ENCODE peak calls at places on chromosomes 6 and 20, in six cellular contexts. H is small intestine, K is Panc1, L is mucosa of descending colon, Z is thoracic aorta, X is DND-41. B is an unnamed sample. For H3K36me3, the result is how much of the 10 kb centered on the place peaks cover.

GRCh38 chr6:26380256-26380655 is 2.7 kb upstream of the BTN2A2 start:
- DNase-seq in H (peak), K (no peak), L (no peak), Z (no peak), X (no peak), B (no peak)

GRCh38 chr6:21595265-21595950 is 1.9 kb downstream of the SOX4 start:
- DNase-seq in H (peak), K (no peak), L (peak), Z (no peak), X (peak), B (peak)

GRCh38 chr6:32941412-32941784 is 570 bp upstream of the HLA-DMB start:
- DNase-seq in H (peak), K (no peak), L (no peak), Z (no peak), X (no peak), B (peak)

GRCh38 chr20:59767656-59768055 is 163.3 kb downstream of the PHACTR3 start:
- DNase-seq in H (no peak), K (no peak), L (no peak), Z (no peak), X (no peak), B (no peak)

GRCh38 chr6:133245033-133245903 is 4.1 kb downstream of the EYA4 start:
- DNase-seq in H (no peak), K (no peak), L (no peak), Z (no peak), X (no peak), B (no peak)

GRCh38 chr6:5157744-5158143 is 72.6 kb downstream of the PPP1R3G start:
- DNase-seq in H (no peak), K (no peak), L (no peak), Z (no peak), X (no peak), B (no peak)

GRCh38 chr6:63527658-63528514 is 44.4 kb upstream of the LOC128125822 start:
- DNase-seq in H (peak), K (peak), L (no peak), Z (no peak), X (no peak), B (no peak)

GRCh38 chr6:160093061-160093460 is 28.6 kb upstream of the SLC22A1 start:
- DNase-seq in H (no peak), K (no peak), L (no peak), Z (no peak), X (no peak), B (no peak)

GRCh38 chr6:43992783-43993505 is 134.3 kb downstream of the MRPL14 start:
- DNase-seq in H (no peak), K (no peak), L (no peak), Z (no peak), X (no peak), B (no peak)

GRCh38 chr6:155327326-155328073 is 13.2 kb upstream of the TFB1M start:
- DNase-seq in H (peak), K (peak), L (peak), Z (no peak), X (peak), B (no peak)

GRCh38 chr20:3251806-3252205 is 12.8 kb upstream of the SLC4A11 start:
- DNase-seq in H (no peak), K (no peak), L (no peak), Z (no peak), X (no peak), B (no peak)

GRCh38 chr6:131831886-131832285 is 24.1 kb downstream of the ENPP1 start:
- DNase-seq in H (no peak), K (no peak), L (no peak), Z (no peak), X (no peak), B (no peak)

GRCh38 chr6:38701551-38701950 is 1.4 kb downstream of the GLO1 start:
- DNase-seq in H (no peak), K (no peak), L (no peak), Z (no peak), X (no peak), B (no peak)
- H3K4me3 ChIP-seq in H (no peak), K (peak), L (no peak), Z (peak), X (no peak), B (no peak)

GRCh38 chr20:64244281-64244805 is 11.2 kb upstream of the PCMTD2 start:
- DNase-seq in H (no peak), K (no peak), L (no peak), Z (no peak), X (no peak), B (no peak)

GRCh38 chr20:64244870-64245603 is 10.5 kb upstream of the PCMTD2 start:
- DNase-seq in H (no peak), K (no peak), L (no peak), Z (no peak), X (peak), B (no peak)

GRCh38 chr20:64242003-64242796 is 13.3 kb upstream of the PCMTD2 start:
- DNase-seq in H (no peak), K (no peak), L (no peak), Z (no peak), X (no peak), B (no peak)

GRCh38 chr20:64241061-64241460 is 14.5 kb upstream of the PCMTD2 start:
- DNase-seq in H (no peak), K (no peak), L (no peak), Z (no peak), X (no peak), B (no peak)

GRCh38 chr20:64242797-64243475 is 12.6 kb upstream of the PCMTD2 start:
- DNase-seq in H (no peak), K (no peak), L (no peak), Z (no peak), X (no peak), B (no peak)
- H3K36me3 ChIP-seq in H (under half), K (under half), L (under half), Z (under half), X (under half), B (under half)

GRCh38 chr20:56731496-56731895 is 102.4 kb downstream of the TFAP2C start:
- DNase-seq in H (no peak), K (no peak), L (no peak), Z (no peak), X (no peak), B (no peak)

GRCh38 chr20:56731041-56731440 is 101.9 kb downstream of the TFAP2C start:
- DNase-seq in H (no peak), K (no peak), L (no peak), Z (no peak), X (no peak), B (no peak)

GRCh38 chr20:56735087-56735642 is 106.1 kb downstream of the TFAP2C start:
- DNase-seq in H (no peak), K (no peak), L (no peak), Z (no peak), X (no peak), B (no peak)

GRCh38 chr20:56733967-56734366 is 104.9 kb downstream of the TFAP2C start:
- DNase-seq in H (no peak), K (no peak), L (no peak), Z (no peak), X (no peak), B (no peak)

DNA sequence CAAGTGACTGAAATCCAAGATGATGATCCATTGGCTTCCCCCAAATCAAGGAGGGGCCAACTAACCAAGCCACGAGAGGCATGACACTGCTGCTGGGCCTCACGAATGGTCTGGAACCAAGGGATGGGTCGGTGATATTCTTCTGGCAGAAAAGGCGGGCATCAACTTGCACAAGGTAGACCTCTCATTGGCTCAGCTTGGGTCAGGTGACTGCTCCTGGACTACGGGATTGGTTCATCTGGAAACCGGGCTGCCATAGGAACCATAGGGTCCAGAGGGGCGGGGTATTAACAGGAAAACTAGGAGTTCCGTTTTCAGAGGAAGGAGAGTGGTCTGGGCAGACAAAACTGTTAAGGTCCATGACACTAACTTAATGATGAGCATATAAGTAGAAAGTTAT is 100.9 kb downstream of the TFAP2C start:
- DNase-seq in H (no peak), K (no peak), L (no peak), Z (no peak), X (no peak), B (no peak)
- H3K4me3 ChIP-seq in H (no peak), K (no peak), L (no peak), Z (no peak), X (no peak), B (no peak)

DNA sequence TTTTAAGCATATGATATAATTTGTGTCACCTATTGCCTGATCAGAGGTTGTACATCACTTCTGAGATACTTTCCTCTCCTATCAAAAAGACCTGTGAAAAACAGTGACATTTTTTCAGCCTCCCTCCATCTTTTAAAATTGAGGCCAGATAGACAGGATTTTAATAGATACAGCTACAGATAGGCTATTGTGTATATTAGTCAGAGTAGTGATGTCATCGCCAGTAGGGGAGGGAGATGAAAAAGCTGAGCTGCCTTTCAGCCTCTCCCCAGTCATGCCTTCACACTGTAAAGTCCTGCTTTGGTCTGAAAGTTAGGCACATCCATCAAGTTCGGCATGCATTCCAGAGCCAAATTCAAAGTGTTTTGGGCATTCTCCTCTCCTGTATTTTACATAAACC is 7.9 kb upstream of the PABPC1L start:
- DNase-seq in H (no peak), K (no peak), L (no peak), Z (no peak), X (no peak), B (no peak)
- H3K36me3 ChIP-seq in H (under half), K (under half), L (under half), Z (under half), X (half or more), B (under half)

GRCh38 chr20:58228103-58228483 is 360 bp downstream of the ANKRD60 start:
- DNase-seq in H (no peak), K (no peak), L (no peak), Z (no peak), X (no peak), B (no peak)

GRCh38 chr20:58231678-58232077 is 3.2 kb upstream of the ANKRD60 start:
- DNase-seq in H (no peak), K (no peak), L (no peak), Z (no peak), X (no peak), B (no peak)

GRCh38 chr20:58227391-58228102 is 906 bp downstream of the ANKRD60 start:
- DNase-seq in H (no peak), K (no peak), L (no peak), Z (no peak), X (no peak), B (no peak)

GRCh38 chr20:58228484-58229197 is at the start of gene ANKRD60:
- DNase-seq in H (no peak), K (no peak), L (no peak), Z (no peak), X (no peak), B (no peak)

GRCh38 chr20:58229198-58229802 is 847 bp upstream of the ANKRD60 start:
- DNase-seq in H (no peak), K (no peak), L (no peak), Z (no peak), X (no peak), B (no peak)
- H3K4me3 ChIP-seq in H (no peak), K (no peak), L (no peak), Z (no peak), X (no peak), B (no peak)

DNA sequence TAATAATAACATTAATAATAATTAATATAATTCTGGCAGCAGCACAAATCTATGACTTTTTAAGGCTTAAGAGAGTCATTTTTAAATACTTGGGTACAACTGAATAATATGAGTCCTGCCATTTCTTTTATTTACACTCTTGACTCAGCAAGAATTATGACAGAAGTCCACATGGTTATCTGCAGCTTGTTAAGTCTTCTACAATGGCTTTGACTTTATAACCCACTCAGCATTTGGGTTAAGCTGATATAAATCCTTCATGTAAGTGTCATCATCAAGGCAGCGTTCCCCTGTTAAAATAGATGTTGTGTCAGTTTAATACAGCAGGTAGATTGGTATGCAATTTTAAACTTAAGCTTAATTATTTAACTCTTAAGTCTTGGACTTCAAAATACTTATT is 131.7 kb downstream of the ARHGAP18 start:
- DNase-seq in H (no peak), K (no peak), L (no peak), Z (no peak), X (no peak), B (no peak)
- H3K36me3 ChIP-seq in H (under half), K (under half), L (under half), Z (under half), X (under half), B (under half)

GRCh38 chr6:168133186-168133585 is 54.2 kb upstream of the FRMD1 start:
- DNase-seq in H (no peak), K (no peak), L (peak), Z (no peak), X (no peak), B (no peak)
- H3K4me3 ChIP-seq in H (no peak), K (no peak), L (no peak), Z (peak), X (no peak), B (no peak)

DNA sequence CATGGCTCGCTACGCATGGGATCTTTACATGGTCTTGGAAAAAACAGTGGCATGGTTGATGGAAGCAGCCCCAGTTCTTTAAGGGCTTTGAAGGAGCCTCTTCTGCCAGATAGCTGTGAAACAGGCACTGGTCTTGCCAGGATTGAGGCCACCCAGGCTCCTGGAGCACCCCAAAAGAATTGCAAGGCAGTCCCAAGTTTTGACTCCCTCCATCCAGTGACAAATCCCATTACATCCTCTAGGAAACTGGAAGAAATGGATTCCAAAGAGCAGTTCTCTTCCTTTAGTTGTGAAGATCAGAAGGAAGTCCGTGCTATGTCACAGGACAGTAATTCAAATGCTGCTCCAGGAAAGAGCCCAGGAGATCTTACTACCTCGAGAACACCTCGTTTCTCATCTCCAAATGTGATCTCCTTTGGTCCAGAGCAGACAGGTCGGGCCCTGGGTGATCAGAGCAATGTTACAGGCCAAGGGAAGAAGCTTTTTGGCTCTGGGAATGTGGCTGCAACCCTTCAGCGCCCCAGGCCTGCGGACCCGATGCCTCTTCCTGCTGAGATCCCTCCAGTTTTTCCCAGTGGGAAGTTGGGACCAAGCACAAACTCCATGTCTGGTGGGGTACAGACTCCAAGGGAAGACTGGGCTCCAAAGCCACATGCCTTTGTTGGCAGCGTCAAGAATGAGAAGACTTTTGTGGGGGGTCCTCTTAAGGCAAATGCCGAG is 78.2 kb downstream of the ASXL1 start:
- DNase-seq in H (no peak), K (no peak), L (no peak), Z (no peak), X (no peak), B (no peak)
- H3K36me3 ChIP-seq in H (under half), K (half or more), L (under half), Z (half or more), X (half or more), B (under half)

B was measured in GM06990.